ENCODE peak calls at places on chromosomes 6 and 20, in ten cellular contexts. Q is psoas muscle; G is RWPE1; I is PC-9; J is stimulated activated CD8-positive, alpha-beta memory T cell treated with anti-CD3 and anti-CD28 coated beads, Interleukin-2, amount 100 ng/mL, for 48 hours; V is HFFc6; U is CD8-positive, alpha-beta T cell; T is GM06990; Z is stimulated activated CD4-positive, alpha-beta T cell treated with anti-CD3 and anti-CD28 coated beads, Interleukin-1b, Interleukin-23, amount 100 ng/mL, for 24 hours; W is GM03348. P is an unnamed sample.

GRCh38 chr20:15756001-15756400 is 817.2 kb downstream of the KIF16B start:
- DNase-seq in Q (no peak), G (no peak), I (no peak), J (no peak), V (no peak), U (no peak), T (no peak), Z (no peak), W (no peak), P (no peak)

GRCh38 chr20:36303831-36304230 is 2.3 kb upstream of the DLGAP4 start:
- DNase-seq in Q (no peak), G (no peak), I (no peak), J (no peak), V (no peak), U (no peak), T (no peak), Z (no peak), W (no peak), P (no peak)

GRCh38 chr20:34045294-34045693 is 51.6 kb downstream of the RALY start:
- DNase-seq in Q (peak), G (no peak), I (no peak), J (no peak), V (no peak), U (no peak), T (no peak), Z (no peak), W (peak), P (no peak)

GRCh38 chr6:10425973-10426780 is 11.3 kb upstream of the TFAP2A start:
- DNase-seq in Q (no peak), G (no peak), I (peak), J (no peak), V (peak), U (no peak), T (peak), Z (no peak), W (peak), P (no peak)

GRCh38 chr6:166989427-166990034 is 9.7 kb upstream of the CEP43 start:
- DNase-seq in Q (no peak), G (no peak), I (no peak), J (no peak), V (peak), U (peak), T (peak), Z (peak), W (peak), P (no peak)

GRCh38 chr20:10682939-10683338 is 9.1 kb upstream of the JAG1 start:
- DNase-seq in Q (no peak), G (no peak), I (no peak), J (no peak), V (no peak), U (no peak), T (no peak), Z (no peak), W (no peak), P (no peak)

GRCh38 chr6:101830501-101831031 is 437.1 kb downstream of the GRIK2 start:
- DNase-seq in Q (no peak), G (no peak), I (no peak), J (no peak), V (peak), U (no peak), T (no peak), Z (no peak), W (peak), P (no peak)

GRCh38 chr6:44731485-44732095 is 344.1 kb downstream of the CDC5L start:
- DNase-seq in Q (no peak), G (no peak), I (no peak), J (no peak), V (no peak), U (no peak), T (no peak), Z (no peak), W (no peak), P (no peak)

GRCh38 chr6:16524380-16524707 is 236.9 kb downstream of the ATXN1 start:
- DNase-seq in Q (no peak), G (no peak), I (no peak), J (no peak), V (peak), U (no peak), T (no peak), Z (no peak), W (peak), P (no peak)

GRCh38 chr6:158024566-158025297 is 43.1 kb downstream of the SYNJ2 start:
- DNase-seq in Q (peak), G (no peak), I (no peak), J (no peak), V (no peak), U (no peak), T (no peak), Z (no peak), W (no peak), P (no peak)

GRCh38 chr20:37220255-37220654 is 40.9 kb upstream of the MROH8 start:
- DNase-seq in Q (no peak), G (no peak), I (no peak), J (no peak), V (no peak), U (no peak), T (no peak), Z (no peak), W (no peak), P (no peak)

GRCh38 chr20:57619053-57619831 is 984 bp downstream of the ZBP1 start:
- DNase-seq in Q (peak), G (no peak), I (no peak), J (peak), V (no peak), U (peak), T (peak), Z (no peak), W (no peak), P (no peak)

GRCh38 chr6:153956807-153957206 is 82.2 kb upstream of the OPRM1 start:
- DNase-seq in Q (no peak), G (peak), I (no peak), J (no peak), V (peak), U (no peak), T (no peak), Z (no peak), W (peak), P (no peak)

GRCh38 chr6:10528170-10528981 is 7.2 kb downstream of the GCNT2 start:
- DNase-seq in Q (no peak), G (peak), I (peak), J (no peak), V (no peak), U (peak), T (peak), Z (no peak), W (no peak), P (no peak)

GRCh38 chr6:107114872-107115694 is at the start of gene BEND3:
- DNase-seq in Q (peak), G (peak), I (peak), J (peak), V (no peak), U (peak), T (peak), Z (peak), W (peak), P (peak)

GRCh38 chr6:130366011-130366963 is at the start of gene TMEM200A:
- DNase-seq in Q (peak), G (peak), I (no peak), J (no peak), V (peak), U (no peak), T (peak), Z (no peak), W (peak), P (peak)

GRCh38 chr6:106797186-106797585 is 167.8 kb downstream of the QRSL1 start:
- DNase-seq in Q (no peak), G (no peak), I (no peak), J (no peak), V (no peak), U (no peak), T (no peak), Z (no peak), W (no peak), P (no peak)

GRCh38 chr6:148835920-148836441 is 89.2 kb downstream of the UST start:
- DNase-seq in Q (no peak), G (no peak), I (no peak), J (no peak), V (peak), U (no peak), T (peak), Z (no peak), W (peak), P (no peak)

GRCh38 chr20:32820000-32820697 is 395 bp downstream of the MAPRE1 start:
- DNase-seq in Q (peak), G (peak), I (no peak), J (peak), V (peak), U (no peak), T (peak), Z (peak), W (peak), P (peak)

GRCh38 chr20:19746396-19746795 is 11.7 kb upstream of the RIN2 start:
- DNase-seq in Q (no peak), G (no peak), I (no peak), J (no peak), V (no peak), U (no peak), T (no peak), Z (no peak), W (no peak), P (no peak)

GRCh38 chr6:147173675-147174339 is 30.4 kb upstream of the STXBP5 start:
- DNase-seq in Q (no peak), G (no peak), I (no peak), J (no peak), V (no peak), U (no peak), T (no peak), Z (no peak), W (no peak), P (no peak)

GRCh38 chr6:36650848-36651247 is 27.7 kb upstream of the CDKN1A start:
- DNase-seq in Q (no peak), G (no peak), I (no peak), J (no peak), V (no peak), U (no peak), T (peak), Z (no peak), W (no peak), P (no peak)